ENCODE peak calls at places on chromosome 7, in five cellular contexts. M is LNCaP clone FGC; E is CD8-positive, alpha-beta T cell; D is heart left ventricle; R is body of pancreas. X is an unnamed sample.
A peak's percentile ranks its signal among the peaks of the same experiment; 100 is the strongest.

GRCh38 chr7:111987115-111987826 is 218.9 kb downstream of the DOCK4 start:
- DNase-seq in E (no peak), D (peak; percentile 31), R (no peak), M (no peak), X (no peak)

GRCh38 chr7:88399036-88399435 is 92.3 kb upstream of the STEAP4 start:
- DNase-seq in E (no peak), D (no peak), M (no peak), R (no peak), X (no peak)

GRCh38 chr7:108406474-108406873 is 49.8 kb downstream of the NRCAM start:
- DNase-seq in E (no peak), D (no peak), R (no peak), M (no peak), X (no peak)

GRCh38 chr7:148434181-148434769 is 156.3 kb upstream of the C7orf33 start:
- DNase-seq in M (no peak), D (no peak), R (no peak), E (no peak), X (no peak)

GRCh38 chr7:23018747-23019146 is 4.8 kb upstream of the HYCC1 start:
- DNase-seq in E (no peak), R (no peak), D (no peak), M (no peak), X (no peak)

GRCh38 chr7:111409714-111410422 is 152.4 kb downstream of the IMMP2L start:
- DNase-seq in E (no peak), M (no peak), R (no peak), D (no peak), X (no peak)

GRCh38 chr7:75596727-75597614 is 104.9 kb downstream of the SPDYE5 start:
- DNase-seq in E (no peak), M (no peak), R (no peak), D (no peak), X (no peak)

GRCh38 chr7:158484801-158485531 is 102.7 kb downstream of the PTPRN2 start:
- DNase-seq in E (no peak), R (no peak), M (no peak), D (no peak), X (no peak)

GRCh38 chr7:119802147-119802546 is 470.8 kb upstream of the KCND2 start:
- DNase-seq in M (no peak), E (no peak), R (no peak), D (no peak), X (no peak)

GRCh38 chr7:106095634-106096033 is 16.5 kb downstream of the SYPL1 start:
- DNase-seq in M (no peak), R (no peak), E (no peak), D (no peak), X (no peak)

GRCh38 chr7:105391429-105391828 is 2.7 kb upstream of the SRPK2 start:
- DNase-seq in D (no peak), E (no peak), M (no peak), R (no peak), X (no peak)

GRCh38 chr7:32518534-32519140 is 23.3 kb downstream of the AVL9 start:
- DNase-seq in E (no peak), R (no peak), M (no peak), D (no peak), X (no peak)

GRCh38 chr7:84624927-84625326 is 430.3 kb upstream of the SEMA3A start:
- DNase-seq in D (no peak), R (no peak), M (no peak), E (no peak), X (no peak)

GRCh38 chr7:68562323-68562899 is 1035.9 kb upstream of the AUTS2 start:
- DNase-seq in D (no peak), E (no peak), M (no peak), R (no peak), X (no peak)

GRCh38 chr7:123948122-123948521 is 23.1 kb downstream of the SPAM1 start:
- DNase-seq in D (no peak), R (no peak), M (no peak), E (no peak), X (no peak)

GRCh38 chr7:7830122-7830878 is 111.9 kb upstream of the RPA3 start:
- DNase-seq in R (peak; percentile 67), E (no peak), M (peak; percentile 22), D (no peak), X (no peak)

GRCh38 chr7:139544645-139545044 is 21.2 kb downstream of the CLEC2L start:
- DNase-seq in E (no peak), R (no peak), D (no peak), M (no peak), X (no peak)

GRCh38 chr7:80361948-80362347 is 149.9 kb downstream of the GNAT3 start:
- DNase-seq in M (no peak), D (no peak), R (no peak), E (no peak), X (no peak)

GRCh38 chr7:107394831-107395230 is 75.0 kb upstream of the GPR22 start:
- DNase-seq in D (no peak), E (no peak), R (no peak), M (no peak), X (no peak)

GRCh38 chr7:112985377-112985987 is 101.1 kb downstream of the GPR85 start:
- DNase-seq in M (no peak), E (no peak), R (no peak), D (no peak), X (no peak)

GRCh38 chr7:116101709-116102108 is 71.1 kb upstream of the TFEC start:
- DNase-seq in D (no peak), M (no peak), E (no peak), R (no peak), X (no peak)

GRCh38 chr7:114413741-114414140 is 874 bp upstream of the FOXP2 start:
- DNase-seq in D (no peak), E (no peak), R (no peak), M (no peak), X (no peak)

GRCh38 chr7:116957874-116958273 is 4.6 kb downstream of the ST7 start:
- DNase-seq in R (no peak), D (no peak), M (no peak), E (no peak), X (no peak)

GRCh38 chr7:44244282-44244681 is 43.5 kb downstream of the YKT6 start:
- DNase-seq in E (peak; percentile 22), M (no peak), D (no peak), R (no peak), X (peak; percentile 38)

GRCh38 chr7:157041004-157041403 is 30.5 kb upstream of the MNX1 start:
- DNase-seq in E (no peak), D (no peak), M (peak; percentile 7), R (no peak), X (no peak)

GRCh38 chr7:50304158-50304910 is at the start of gene IKZF1:
- DNase-seq in D (peak; percentile 70), E (peak; percentile 67), M (no peak), R (peak; percentile 27), X (peak; percentile 44)

GRCh38 chr7:146960747-146961416 is 844.3 kb downstream of the CNTNAP2 start:
- DNase-seq in R (no peak), D (no peak), M (no peak), E (no peak), X (no peak)

GRCh38 chr7:67426654-67427053 is 430.0 kb downstream of the TYW1 start:
- DNase-seq in M (no peak), E (no peak), R (no peak), D (no peak), X (no peak)

GRCh38 chr7:26278769-26279168 is 12.9 kb upstream of the SNX10 start:
- DNase-seq in M (no peak), E (no peak), R (no peak), D (no peak), X (no peak)

GRCh38 chr7:87216701-87217508 is 2.6 kb downstream of the TMEM243 start:
- DNase-seq in D (no peak), E (peak; percentile 29), M (no peak), R (no peak), X (no peak)

GRCh38 chr7:80257751-80258150 is 123.1 kb downstream of the GNAI1 start:
- DNase-seq in D (no peak), R (no peak), M (no peak), E (no peak), X (no peak)

GRCh38 chr7:45595809-45596664 is 21.9 kb downstream of the ADCY1 start:
- DNase-seq in D (peak; percentile 7), M (no peak), R (no peak), E (no peak), X (no peak)

GRCh38 chr7:103811315-103811714 is 178.1 kb downstream of the RELN start:
- DNase-seq in E (no peak), D (no peak), R (no peak), M (no peak), X (no peak)

GRCh38 chr7:34096777-34097176 is 191.4 kb downstream of the BMPER start:
- DNase-seq in E (no peak), D (no peak), M (no peak), R (no peak), X (no peak)
- TF ChIP-seq CTCF in E (no peak), D (no peak), M (no peak), R (no peak), X (no peak)

DNA sequence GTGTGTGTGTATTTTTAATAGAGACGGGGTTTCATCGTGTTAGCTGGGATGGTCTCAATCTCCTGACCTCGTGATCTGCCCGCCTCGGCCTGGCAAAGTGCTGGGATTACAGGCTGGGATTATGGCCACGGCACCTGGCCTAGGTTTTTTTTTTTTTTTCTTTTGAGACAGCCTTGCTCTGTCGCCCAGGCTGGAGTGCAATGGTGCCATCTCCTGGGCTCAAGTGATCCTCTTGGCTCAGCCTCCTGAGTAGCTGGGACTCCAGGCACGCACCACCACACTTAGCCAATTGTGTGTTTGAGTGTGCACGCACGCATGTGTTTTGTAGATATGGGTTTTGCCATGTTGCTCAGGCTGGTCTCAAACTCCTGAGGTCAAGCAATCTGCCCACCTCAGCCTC is 629.8 kb downstream of the ETV1 start:
- DNase-seq in M (no peak), R (no peak), D (no peak), E (no peak), X (no peak)
- TF ChIP-seq CTCF in M (no peak), R (no peak), D (no peak), E (no peak), X (no peak)

GRCh38 chr7:150927954-150928340 is 50.2 kb downstream of the KCNH2 start:
- DNase-seq in M (no peak), D (no peak), E (no peak), R (no peak), X (no peak)
- TF ChIP-seq CTCF in M (no peak), D (no peak), E (no peak), R (no peak), X (peak; percentile 36)

GRCh38 chr7:4753610-4754432 is 21.6 kb upstream of the AP5Z1 start:
- DNase-seq in M (no peak), D (peak; percentile 82), R (peak; percentile 76), E (peak; percentile 88), X (peak; percentile 75)
- TF ChIP-seq CTCF in M (peak; percentile 96), D (peak; percentile 85), R (peak; percentile 85), E (peak; percentile 83), X (peak; percentile 93)

GRCh38 chr7:47100815-47101435 is 481.0 kb downstream of the TNS3 start:
- DNase-seq in R (peak; percentile 68), M (peak; percentile 54), D (peak; percentile 36), E (no peak), X (peak; percentile 47)
- TF ChIP-seq CTCF in R (peak; percentile 21), M (peak; percentile 91), D (no peak), E (no peak), X (peak; percentile 65)

GRCh38 chr7:38909870-38910269 is 879 bp upstream of the VPS41 start:
- DNase-seq in R (no peak), D (no peak), E (no peak), M (no peak), X (no peak)
- TF ChIP-seq CTCF in R (no peak), D (no peak), E (no peak), M (peak; percentile 31), X (no peak)

GRCh38 chr7:30159698-30160143 is 24.9 kb downstream of the MTURN start:
- DNase-seq in M (no peak), R (peak; percentile 34), D (no peak), E (no peak), X (no peak)
- TF ChIP-seq CTCF in M (peak; percentile 37), R (no peak), D (no peak), E (no peak), X (peak; percentile 22)